ENCODE peak calls at places on chromosomes 4 and X, in seven cellular contexts. One of them, this sample, is unnamed.

GRCh38 chrX:23478056-23478455 is 143.4 kb downstream of the PTCHD1 start:
- DNase-seq in HepG2: no peak
- DNase-seq in K562: no peak
- DNase-seq in HCT116: no peak
- DNase-seq in GM23338: no peak
- DNase-seq in H1: no peak
- DNase-seq in GM12878: no peak
- DNase-seq in this sample: no peak

GRCh38 chrX:70183091-70183490 is 5.8 kb downstream of the DGAT2L6 start:
- DNase-seq in HepG2: no peak
- DNase-seq in K562: no peak
- DNase-seq in HCT116: no peak
- DNase-seq in GM23338: no peak
- DNase-seq in H1: no peak
- DNase-seq in GM12878: no peak
- DNase-seq in this sample: no peak

GRCh38 chrX:54397113-54397512 is 39.3 kb upstream of the WNK3 start:
- DNase-seq in HepG2: no peak
- DNase-seq in K562: no peak
- DNase-seq in HCT116: no peak
- DNase-seq in GM23338: no peak
- DNase-seq in H1: no peak
- DNase-seq in GM12878: no peak
- DNase-seq in this sample: no peak

GRCh38 chrX:11341274-11342256 is 48.4 kb downstream of the AMELX start:
- DNase-seq in HepG2: no peak
- DNase-seq in K562: peak; percentile 59
- DNase-seq in HCT116: no peak
- DNase-seq in GM23338: no peak
- DNase-seq in H1: no peak
- DNase-seq in GM12878: peak; percentile 17
- DNase-seq in this sample: no peak

GRCh38 chr4:8915201-8916200 is 43.9 kb upstream of the HMX1 start:
- DNase-seq in HepG2: no peak
- DNase-seq in K562: peak; percentile 2
- DNase-seq in HCT116: no peak
- DNase-seq in GM23338: no peak
- DNase-seq in H1: no peak
- DNase-seq in GM12878: no peak
- DNase-seq in this sample: no peak

GRCh38 chr4:21032246-21032645 is 332.0 kb downstream of the PACRGL start:
- DNase-seq in HepG2: no peak
- DNase-seq in K562: no peak
- DNase-seq in HCT116: no peak
- DNase-seq in GM23338: no peak
- DNase-seq in H1: no peak
- DNase-seq in GM12878: no peak
- DNase-seq in this sample: no peak

GRCh38 chr4:112060212-112060611 is 85.0 kb upstream of the FAM241A start:
- DNase-seq in HepG2: peak; percentile 7
- DNase-seq in K562: peak; percentile 9
- DNase-seq in HCT116: peak; percentile 33
- DNase-seq in GM23338: peak; percentile 75
- DNase-seq in H1: no peak
- DNase-seq in GM12878: no peak
- DNase-seq in this sample: no peak

GRCh38 chrX:101206471-101206870 is 13.1 kb upstream of the DRP2 start:
- DNase-seq in HepG2: peak; percentile 16
- DNase-seq in K562: peak; percentile 51
- DNase-seq in HCT116: peak; percentile 13
- DNase-seq in GM23338: peak; percentile 52
- DNase-seq in H1: no peak
- DNase-seq in GM12878: no peak
- DNase-seq in this sample: no peak

GRCh38 chrX:24619647-24620046 is 27.5 kb downstream of the PCYT1B start:
- DNase-seq in HepG2: peak; percentile 36
- DNase-seq in K562: no peak
- DNase-seq in HCT116: no peak
- DNase-seq in GM23338: no peak
- DNase-seq in H1: no peak
- DNase-seq in GM12878: no peak
- DNase-seq in this sample: peak; percentile 14

GRCh38 chrX:45719751-45720501 is 519.2 kb upstream of the DIPK2B start:
- DNase-seq in HepG2: no peak
- DNase-seq in K562: no peak
- DNase-seq in HCT116: no peak
- DNase-seq in GM23338: no peak
- DNase-seq in H1: no peak
- DNase-seq in GM12878: no peak
- DNase-seq in this sample: no peak

GRCh38 chr4:44145868-44146267 is 302.7 kb downstream of the KCTD8 start:
- DNase-seq in HepG2: no peak
- DNase-seq in K562: no peak
- DNase-seq in HCT116: no peak
- DNase-seq in GM23338: no peak
- DNase-seq in H1: no peak
- DNase-seq in GM12878: no peak
- DNase-seq in this sample: no peak

GRCh38 chr4:41358626-41359025 is 101.9 kb downstream of the UCHL1 start:
- DNase-seq in HepG2: no peak
- DNase-seq in K562: no peak
- DNase-seq in HCT116: no peak
- DNase-seq in GM23338: no peak
- DNase-seq in H1: no peak
- DNase-seq in GM12878: no peak
- DNase-seq in this sample: no peak

GRCh38 chrX:1274786-1275185 is 6.2 kb downstream of the CSF2RA start:
- DNase-seq in HepG2: no peak
- DNase-seq in K562: no peak
- DNase-seq in HCT116: no peak
- DNase-seq in GM23338: no peak
- DNase-seq in H1: no peak
- DNase-seq in GM12878: no peak
- DNase-seq in this sample: no peak

GRCh38 chr4:54316139-54316538 is 87.0 kb downstream of the PDGFRA start:
- DNase-seq in HepG2: no peak
- DNase-seq in K562: no peak
- DNase-seq in HCT116: no peak
- DNase-seq in GM23338: no peak
- DNase-seq in H1: no peak
- DNase-seq in GM12878: no peak
- DNase-seq in this sample: no peak

GRCh38 chr4:128517739-128518510 is 230.3 kb upstream of the PGRMC2 start:
- DNase-seq in HepG2: peak; percentile 68
- DNase-seq in K562: peak; percentile 86
- DNase-seq in HCT116: peak; percentile 56
- DNase-seq in GM23338: peak; percentile 43
- DNase-seq in H1: no peak
- DNase-seq in GM12878: peak; percentile 94
- DNase-seq in this sample: no peak

GRCh38 chr4:183014361-183015084 is 84.5 kb upstream of the WWC2 start:
- DNase-seq in HepG2: no peak
- DNase-seq in K562: no peak
- DNase-seq in HCT116: no peak
- DNase-seq in GM23338: peak; percentile 8
- DNase-seq in H1: no peak
- DNase-seq in GM12878: no peak
- DNase-seq in this sample: no peak

GRCh38 chr4:147108409-147108808 is 162.7 kb upstream of the TTC29 start:
- DNase-seq in HepG2: no peak
- DNase-seq in K562: no peak
- DNase-seq in HCT116: no peak
- DNase-seq in GM23338: no peak
- DNase-seq in H1: no peak
- DNase-seq in GM12878: no peak
- DNase-seq in this sample: no peak

GRCh38 chr4:105433421-105433820 is 40.4 kb downstream of the PPA2 start:
- DNase-seq in HepG2: no peak
- DNase-seq in K562: no peak
- DNase-seq in HCT116: no peak
- DNase-seq in GM23338: no peak
- DNase-seq in H1: no peak
- DNase-seq in GM12878: no peak
- DNase-seq in this sample: no peak

GRCh38 chr4:82371398-82371972 is 2.3 kb downstream of the HNRNPD start:
- DNase-seq in HepG2: no peak
- DNase-seq in K562: peak; percentile 58
- DNase-seq in HCT116: no peak
- DNase-seq in GM23338: peak; percentile 38
- DNase-seq in H1: no peak
- DNase-seq in GM12878: no peak
- DNase-seq in this sample: no peak

GRCh38 chr4:1348014-1348513 is 1.1 kb downstream of the UVSSA start:
- DNase-seq in HepG2: no peak
- DNase-seq in K562: no peak
- DNase-seq in HCT116: no peak
- DNase-seq in GM23338: no peak
- DNase-seq in H1: no peak
- DNase-seq in GM12878: no peak
- DNase-seq in this sample: no peak

GRCh38 chr4:62917649-62918048 is 1491.6 kb downstream of the TECRL start:
- DNase-seq in HepG2: no peak
- DNase-seq in K562: no peak
- DNase-seq in HCT116: no peak
- DNase-seq in GM23338: no peak
- DNase-seq in H1: no peak
- DNase-seq in GM12878: no peak
- DNase-seq in this sample: no peak

GRCh38 chrX:37905436-37906147 is 58.2 kb upstream of the DYNLT3 start:
- DNase-seq in HepG2: no peak
- DNase-seq in K562: no peak
- DNase-seq in HCT116: no peak
- DNase-seq in GM23338: peak; percentile 70
- DNase-seq in H1: peak; percentile 50
- DNase-seq in GM12878: no peak
- DNase-seq in this sample: no peak

GRCh38 chrX:940691-941090 is 271.8 kb downstream of the CRLF2 start:
- DNase-seq in HepG2: no peak
- DNase-seq in K562: no peak
- DNase-seq in HCT116: no peak
- DNase-seq in GM23338: no peak
- DNase-seq in H1: no peak
- DNase-seq in GM12878: no peak
- DNase-seq in this sample: no peak

GRCh38 chr4:145511913-145512522 is 30.4 kb downstream of the SMAD1 start:
- DNase-seq in HepG2: no peak
- DNase-seq in K562: no peak
- DNase-seq in HCT116: peak; percentile 29
- DNase-seq in GM23338: no peak
- DNase-seq in H1: no peak
- DNase-seq in GM12878: no peak
- DNase-seq in this sample: no peak

DNA sequence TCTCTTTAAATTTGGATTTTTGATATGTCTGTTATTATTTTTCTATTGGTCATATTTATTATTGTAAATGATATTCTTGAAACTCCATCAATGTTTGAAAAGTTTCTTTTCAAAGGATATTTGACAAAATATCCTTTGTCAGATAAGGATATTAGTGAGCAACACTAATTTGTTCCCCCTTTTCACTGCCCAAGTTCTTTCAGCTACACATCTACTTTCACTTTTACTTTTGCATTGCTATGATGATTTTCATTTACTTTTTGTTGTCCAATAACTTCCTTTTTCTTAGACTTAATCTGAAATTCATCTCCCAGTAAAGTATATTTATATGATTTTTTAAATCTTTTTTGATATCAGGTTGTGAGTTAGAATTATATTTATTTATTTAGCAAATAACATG is 542.3 kb upstream of the ADGRL3 start:
- DNase-seq in HepG2: no peak
- DNase-seq in K562: no peak
- DNase-seq in HCT116: no peak
- DNase-seq in GM23338: no peak
- DNase-seq in H1: no peak
- DNase-seq in GM12878: no peak
- DNase-seq in this sample: no peak
- H3K4me3 ChIP-seq in HepG2: no peak overlapping the region
- H3K4me3 ChIP-seq in K562: no peak overlapping the region
- H3K4me3 ChIP-seq in HCT116: no peak overlapping the region
- H3K4me3 ChIP-seq in GM23338: no peak overlapping the region
- H3K4me3 ChIP-seq in H1: no peak overlapping the region
- H3K4me3 ChIP-seq in GM12878: no peak overlapping the region
- H3K4me3 ChIP-seq in this sample: no peak overlapping the region

DNA sequence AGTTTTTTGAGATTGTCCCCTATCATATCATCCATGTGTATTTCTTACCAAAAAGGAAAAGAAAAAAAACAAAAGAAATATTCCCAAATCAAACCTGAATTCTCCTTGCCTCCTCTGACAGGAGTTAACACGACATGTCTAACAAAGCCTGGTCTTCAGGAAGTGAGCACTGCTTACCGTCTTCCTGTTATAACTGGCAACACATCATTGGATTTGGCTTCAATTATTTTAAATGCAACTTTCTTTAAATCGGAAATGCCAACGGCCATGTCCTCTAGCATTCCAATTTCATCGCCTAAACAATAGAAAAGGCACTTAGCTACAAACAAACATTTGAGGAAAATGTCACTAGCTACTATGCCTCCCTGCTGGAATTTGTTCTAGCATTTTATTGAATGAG is 485.6 kb downstream of the IL15 start:
- DNase-seq in HepG2: no peak
- DNase-seq in K562: no peak
- DNase-seq in HCT116: no peak
- DNase-seq in GM23338: no peak
- DNase-seq in H1: no peak
- DNase-seq in GM12878: no peak
- DNase-seq in this sample: no peak
- TF ChIP-seq POLR2AphosphoS5 in HepG2: no peak
- TF ChIP-seq POLR2AphosphoS5 in K562: no peak
- TF ChIP-seq POLR2AphosphoS5 in HCT116: no peak
- TF ChIP-seq POLR2AphosphoS5 in GM23338: no peak
- TF ChIP-seq POLR2AphosphoS5 in H1: no peak
- TF ChIP-seq POLR2AphosphoS5 in GM12878: no peak
- TF ChIP-seq POLR2AphosphoS5 in this sample: no peak

GRCh38 chr4:4864940-4865704 is 5.7 kb downstream of the MSX1 start:
- DNase-seq in HepG2: no peak
- DNase-seq in K562: no peak
- DNase-seq in HCT116: no peak
- DNase-seq in GM23338: peak; percentile 72
- DNase-seq in H1: no peak
- DNase-seq in GM12878: no peak
- DNase-seq in this sample: no peak
- TF ChIP-seq EZH2 in HepG2: no peak
- TF ChIP-seq EZH2 in K562: no peak
- TF ChIP-seq EZH2 in HCT116: no peak
- TF ChIP-seq EZH2 in GM23338: peak; percentile 96
- TF ChIP-seq EZH2 in H1: peak; percentile 97
- TF ChIP-seq EZH2 in GM12878: no peak
- TF ChIP-seq EZH2 in this sample: no peak

DNA sequence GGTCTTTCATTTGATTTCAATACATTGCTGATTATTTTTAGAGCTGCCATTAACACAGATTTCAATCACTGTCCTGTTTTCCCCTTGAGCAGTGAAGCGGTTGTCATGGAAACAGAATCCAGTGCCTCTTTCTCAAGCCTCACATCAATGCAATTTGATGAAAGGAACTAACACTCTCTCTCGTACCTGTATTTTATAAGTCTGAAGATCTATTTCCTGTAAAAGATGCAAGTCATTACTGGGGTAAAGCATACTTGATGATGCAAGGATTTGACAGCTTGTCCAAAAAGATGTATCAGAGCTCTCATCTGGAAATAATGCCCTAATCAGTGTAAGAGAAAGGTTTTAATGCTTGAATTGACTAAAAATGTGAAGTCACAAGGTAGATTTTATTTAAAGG is 17.9 kb upstream of the GASK1B start:
- DNase-seq in HepG2: no peak
- DNase-seq in K562: no peak
- DNase-seq in HCT116: no peak
- DNase-seq in GM23338: no peak
- DNase-seq in H1: no peak
- DNase-seq in GM12878: no peak
- DNase-seq in this sample: no peak
- H3K4me3 ChIP-seq in HepG2: no peak overlapping the region
- H3K4me3 ChIP-seq in K562: no peak overlapping the region
- H3K4me3 ChIP-seq in HCT116: no peak overlapping the region
- H3K4me3 ChIP-seq in GM23338: no peak overlapping the region
- H3K4me3 ChIP-seq in H1: no peak overlapping the region
- H3K4me3 ChIP-seq in GM12878: no peak overlapping the region
- H3K4me3 ChIP-seq in this sample: no peak overlapping the region